ENCODE peak calls at places on chromosomes 2 and 18, in seven cellular contexts. Z, N, P, E, R, X and A are unnamed samples.
A peak's percentile ranks its signal among the peaks of the same experiment; 100 is the strongest.

GRCh38 chr2:162768646-162769045 is 69.9 kb downstream of the KCNH7 start:
- DNase-seq in Z (no peak), N (no peak), P (no peak), E (peak; percentile 18), R (no peak), X (no peak), A (peak; percentile 73)

GRCh38 chr2:84194906-84195644 is 264.0 kb downstream of the SUCLG1 start:
- DNase-seq in Z (no peak), N (no peak), P (no peak), E (no peak), R (no peak), X (no peak), A (no peak)

GRCh38 chr2:32792416-32792815 is 154.3 kb upstream of the LTBP1 start:
- DNase-seq in Z (no peak), N (peak; percentile 67), P (no peak), E (no peak), R (no peak), X (no peak), A (no peak)

GRCh38 chr2:44970846-44971450 is 29.4 kb downstream of the SIX3 start:
- DNase-seq in Z (no peak), N (no peak), P (no peak), E (no peak), R (no peak), X (no peak), A (peak; percentile 36)

GRCh38 chr2:205024822-205025518 is 479.7 kb downstream of the PARD3B start:
- DNase-seq in Z (no peak), N (peak; percentile 51), P (no peak), E (peak; percentile 55), R (peak; percentile 85), X (no peak), A (peak; percentile 78)

GRCh38 chr2:113992090-113992489 is 102.2 kb downstream of the ACTR3 start:
- DNase-seq in Z (no peak), N (no peak), P (no peak), E (no peak), R (no peak), X (no peak), A (no peak)

GRCh38 chr2:9333591-9334171 is 89.6 kb downstream of the ITGB1BP1 start:
- DNase-seq in Z (no peak), N (peak; percentile 73), P (no peak), E (peak; percentile 78), R (peak; percentile 55), X (peak; percentile 12), A (peak; percentile 64)

GRCh38 chr18:57447154-57447621 is 12.0 kb downstream of the ONECUT2 start:
- DNase-seq in Z (no peak), N (no peak), P (no peak), E (no peak), R (no peak), X (peak; percentile 56), A (no peak)

GRCh38 chr18:29969876-29970275 is 1072.7 kb downstream of the DSC3 start:
- DNase-seq in Z (no peak), N (no peak), P (no peak), E (no peak), R (no peak), X (no peak), A (no peak)

GRCh38 chr2:119436993-119437772 is 5.5 kb downstream of the TMEM37 start:
- DNase-seq in Z (no peak), N (no peak), P (no peak), E (no peak), R (no peak), X (no peak), A (no peak)
- H3K27me3 ChIP-seq in Z (no peaks in the 10 kb centered on the region), N (no peaks in the 10 kb centered on the region), P (peaks cover 11% of the 10 kb centered on the region), E (no peaks in the 10 kb centered on the region), R (no peaks in the 10 kb centered on the region), X (peaks cover 7% of the 10 kb centered on the region), A (no peaks in the 10 kb centered on the region)

GRCh38 chr2:56192664-56193305 is 9.0 kb downstream of the CCDC85A start:
- DNase-seq in Z (no peak), N (no peak), P (no peak), E (no peak), R (no peak), X (no peak), A (no peak)
- H3K27me3 ChIP-seq in Z (no peaks in the 10 kb centered on the region), N (no peaks in the 10 kb centered on the region), P (no peaks in the 10 kb centered on the region), E (no peaks in the 10 kb centered on the region), R (peaks cover 2% of the 10 kb centered on the region), X (peaks cover 5% of the 10 kb centered on the region), A (peaks cover 20% of the 10 kb centered on the region)

GRCh38 chr2:100426384-100426720 is 8.9 kb upstream of the CHST10 start:
- DNase-seq in Z (no peak), N (no peak), P (no peak), E (no peak), R (no peak), X (no peak), A (no peak)
- H3K27me3 ChIP-seq in Z (no peaks in the 10 kb centered on the region), N (peaks cover 5% of the 10 kb centered on the region), P (no peaks in the 10 kb centered on the region), E (no peaks in the 10 kb centered on the region), R (peaks cover 8% of the 10 kb centered on the region), X (no peaks in the 10 kb centered on the region), A (no peaks in the 10 kb centered on the region)

DNA sequence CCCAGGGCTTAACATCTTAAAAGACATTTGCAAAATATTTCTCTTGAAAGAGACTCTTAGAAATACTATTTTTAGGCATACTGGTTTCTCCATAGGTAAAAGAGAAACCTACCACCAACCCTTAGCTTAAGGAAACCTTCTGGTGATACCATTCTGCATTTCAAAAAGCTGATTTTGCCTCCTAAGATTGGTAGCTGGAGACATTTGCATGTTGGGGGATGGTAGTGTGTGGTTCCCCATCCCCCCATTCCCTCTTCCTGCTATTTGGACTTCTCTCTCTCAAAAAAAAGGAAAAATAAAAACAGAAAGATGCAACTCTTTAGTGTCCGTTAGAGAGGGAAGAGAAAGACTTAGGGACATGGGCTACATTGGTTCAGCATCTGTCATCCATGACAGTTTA is 4.2 kb downstream of the LRRTM1 start:
- DNase-seq in Z (no peak), N (no peak), P (no peak), E (no peak), R (no peak), X (no peak), A (no peak)
- H3K27me3 ChIP-seq in Z (peaks cover 50% of the 10 kb centered on the region), N (peaks cover 72% of the 10 kb centered on the region), P (no peaks in the 10 kb centered on the region), E (no peaks in the 10 kb centered on the region), R (no peaks in the 10 kb centered on the region), X (no peaks in the 10 kb centered on the region), A (no peaks in the 10 kb centered on the region)

GRCh38 chr18:47248610-47249343 is 2.7 kb downstream of the SKOR2 start:
- DNase-seq in Z (no peak), N (no peak), P (no peak), E (no peak), R (no peak), X (no peak), A (no peak)
- H3K27me3 ChIP-seq in Z (peaks cover 93% of the 10 kb centered on the region), N (peaks cover 100% of the 10 kb centered on the region), P (peaks cover 26% of the 10 kb centered on the region), E (peaks cover 35% of the 10 kb centered on the region), R (peaks cover 7% of the 10 kb centered on the region), X (peaks cover 5% of the 10 kb centered on the region), A (no peaks in the 10 kb centered on the region)

DNA sequence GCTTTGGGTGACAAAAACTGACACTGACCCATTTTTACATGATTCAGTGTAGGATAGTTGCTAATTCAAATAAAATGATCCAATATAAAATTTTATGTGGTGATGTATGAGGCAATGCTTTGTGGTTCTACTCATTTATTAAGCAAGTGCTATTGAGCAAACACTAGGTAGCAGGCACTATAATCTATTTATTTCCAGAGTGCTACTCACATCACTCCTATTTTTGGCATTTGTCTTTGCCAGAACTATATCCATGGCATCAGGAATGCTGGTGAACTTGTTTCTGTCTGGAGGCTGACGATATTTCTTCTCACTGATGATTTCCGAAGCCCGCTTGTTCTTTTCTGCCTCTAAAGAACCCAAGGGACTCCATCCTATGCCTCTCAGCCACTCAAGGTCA is 84.3 kb downstream of the NEB start:
- DNase-seq in Z (no peak), N (no peak), P (no peak), E (no peak), R (no peak), X (no peak), A (no peak)
- H3K27me3 ChIP-seq in Z (no peaks in the 10 kb centered on the region), N (no peaks in the 10 kb centered on the region), P (no peaks in the 10 kb centered on the region), E (no peaks in the 10 kb centered on the region), R (peaks cover 12% of the 10 kb centered on the region), X (no peaks in the 10 kb centered on the region), A (no peaks in the 10 kb centered on the region)